ENCODE peak calls at places on chromosomes 11 and 22, in eight cellular contexts. One of them, this sample, is unnamed. For H3K4me1 and H3K9me3, the result is how much of the 10 kb centered on the place peaks cover.

GRCh38 chr22:43742551-43742950 is 69.6 kb downstream of the EFCAB6 start:
- DNase-seq in thoracic aorta: no peak
- DNase-seq in SK-N-SH: no peak
- DNase-seq in colonic mucosa: no peak
- DNase-seq in upper lobe of right lung: no peak
- DNase-seq in CD8-positive, alpha-beta T cell: no peak
- DNase-seq in cardiac muscle cell: no peak
- DNase-seq in HCT116: no peak
- DNase-seq in this sample: no peak

GRCh38 chr22:42993651-42994275 is 21.2 kb downstream of the PACSIN2 start:
- DNase-seq in thoracic aorta: no peak
- DNase-seq in SK-N-SH: no peak
- DNase-seq in colonic mucosa: no peak
- DNase-seq in upper lobe of right lung: no peak
- DNase-seq in CD8-positive, alpha-beta T cell: no peak
- DNase-seq in cardiac muscle cell: peak
- DNase-seq in HCT116: no peak
- DNase-seq in this sample: no peak

GRCh38 chr11:117202386-117203068 is 3.4 kb downstream of the TAGLN start:
- DNase-seq in thoracic aorta: no peak
- DNase-seq in SK-N-SH: no peak
- DNase-seq in colonic mucosa: no peak
- DNase-seq in upper lobe of right lung: no peak
- DNase-seq in CD8-positive, alpha-beta T cell: no peak
- DNase-seq in cardiac muscle cell: peak
- DNase-seq in HCT116: no peak
- DNase-seq in this sample: no peak

GRCh38 chr22:30838111-30838510 is 130.5 kb downstream of the MORC2 start:
- DNase-seq in thoracic aorta: no peak
- DNase-seq in SK-N-SH: no peak
- DNase-seq in colonic mucosa: no peak
- DNase-seq in upper lobe of right lung: no peak
- DNase-seq in CD8-positive, alpha-beta T cell: no peak
- DNase-seq in cardiac muscle cell: peak
- DNase-seq in HCT116: no peak
- DNase-seq in this sample: no peak

GRCh38 chr11:87398913-87399312 is 361.2 kb downstream of the TMEM135 start:
- DNase-seq in thoracic aorta: no peak
- DNase-seq in SK-N-SH: no peak
- DNase-seq in colonic mucosa: peak
- DNase-seq in upper lobe of right lung: no peak
- DNase-seq in CD8-positive, alpha-beta T cell: no peak
- DNase-seq in cardiac muscle cell: peak
- DNase-seq in HCT116: no peak
- DNase-seq in this sample: peak

GRCh38 chr11:31059529-31059928 is 310.0 kb downstream of the DCDC1 start:
- DNase-seq in thoracic aorta: no peak
- DNase-seq in SK-N-SH: no peak
- DNase-seq in colonic mucosa: no peak
- DNase-seq in upper lobe of right lung: no peak
- DNase-seq in CD8-positive, alpha-beta T cell: no peak
- DNase-seq in cardiac muscle cell: no peak
- DNase-seq in HCT116: no peak
- DNase-seq in this sample: no peak

GRCh38 chr11:77101043-77101537 is 1.6 kb upstream of the OMP start:
- DNase-seq in thoracic aorta: no peak
- DNase-seq in SK-N-SH: peak
- DNase-seq in colonic mucosa: no peak
- DNase-seq in upper lobe of right lung: peak
- DNase-seq in CD8-positive, alpha-beta T cell: no peak
- DNase-seq in cardiac muscle cell: peak
- DNase-seq in HCT116: no peak
- DNase-seq in this sample: no peak

GRCh38 chr11:64644348-64645242 is 53.6 kb downstream of the SLC22A12 start:
- DNase-seq in thoracic aorta: no peak
- DNase-seq in SK-N-SH: peak
- DNase-seq in colonic mucosa: no peak
- DNase-seq in upper lobe of right lung: no peak
- DNase-seq in CD8-positive, alpha-beta T cell: no peak
- DNase-seq in cardiac muscle cell: peak
- DNase-seq in HCT116: no peak
- DNase-seq in this sample: no peak

GRCh38 chr11:134609361-134610115 is 197.5 kb upstream of the B3GAT1 start:
- DNase-seq in thoracic aorta: no peak
- DNase-seq in SK-N-SH: no peak
- DNase-seq in colonic mucosa: no peak
- DNase-seq in upper lobe of right lung: no peak
- DNase-seq in CD8-positive, alpha-beta T cell: no peak
- DNase-seq in cardiac muscle cell: no peak
- DNase-seq in HCT116: no peak
- DNase-seq in this sample: no peak

GRCh38 chr22:17239156-17239701 is 20.0 kb upstream of the ADA2 start:
- DNase-seq in thoracic aorta: no peak
- DNase-seq in SK-N-SH: no peak
- DNase-seq in colonic mucosa: no peak
- DNase-seq in upper lobe of right lung: no peak
- DNase-seq in CD8-positive, alpha-beta T cell: no peak
- DNase-seq in cardiac muscle cell: no peak
- DNase-seq in HCT116: no peak
- DNase-seq in this sample: no peak

GRCh38 chr11:116733959-116734517 is 38.7 kb downstream of the BUD13 start:
- DNase-seq in thoracic aorta: no peak
- DNase-seq in SK-N-SH: no peak
- DNase-seq in colonic mucosa: no peak
- DNase-seq in upper lobe of right lung: no peak
- DNase-seq in CD8-positive, alpha-beta T cell: no peak
- DNase-seq in cardiac muscle cell: no peak
- DNase-seq in HCT116: no peak
- DNase-seq in this sample: no peak

GRCh38 chr11:70668204-70669202 is 270.2 kb downstream of the CTTN start:
- DNase-seq in thoracic aorta: no peak
- DNase-seq in SK-N-SH: no peak
- DNase-seq in colonic mucosa: no peak
- DNase-seq in upper lobe of right lung: no peak
- DNase-seq in CD8-positive, alpha-beta T cell: no peak
- DNase-seq in cardiac muscle cell: no peak
- DNase-seq in HCT116: no peak
- DNase-seq in this sample: no peak

GRCh38 chr11:84339796-84340195 is 1053.6 kb upstream of the CCDC90B start:
- DNase-seq in thoracic aorta: no peak
- DNase-seq in SK-N-SH: no peak
- DNase-seq in colonic mucosa: no peak
- DNase-seq in upper lobe of right lung: no peak
- DNase-seq in CD8-positive, alpha-beta T cell: no peak
- DNase-seq in cardiac muscle cell: no peak
- DNase-seq in HCT116: no peak
- DNase-seq in this sample: no peak

GRCh38 chr11:14422052-14422813 is 63.2 kb upstream of the RRAS2 start:
- DNase-seq in thoracic aorta: peak
- DNase-seq in SK-N-SH: peak
- DNase-seq in colonic mucosa: peak
- DNase-seq in upper lobe of right lung: peak
- DNase-seq in CD8-positive, alpha-beta T cell: no peak
- DNase-seq in cardiac muscle cell: peak
- DNase-seq in HCT116: peak
- DNase-seq in this sample: peak

GRCh38 chr11:1532606-1533341 is 39.3 kb downstream of the DUSP8 start:
- DNase-seq in thoracic aorta: no peak
- DNase-seq in SK-N-SH: no peak
- DNase-seq in colonic mucosa: no peak
- DNase-seq in upper lobe of right lung: no peak
- DNase-seq in CD8-positive, alpha-beta T cell: no peak
- DNase-seq in cardiac muscle cell: no peak
- DNase-seq in HCT116: no peak
- DNase-seq in this sample: no peak

GRCh38 chr11:1534682-1535081 is 37.4 kb downstream of the DUSP8 start:
- DNase-seq in thoracic aorta: no peak
- DNase-seq in SK-N-SH: no peak
- DNase-seq in colonic mucosa: no peak
- DNase-seq in upper lobe of right lung: no peak
- DNase-seq in CD8-positive, alpha-beta T cell: no peak
- DNase-seq in cardiac muscle cell: no peak
- DNase-seq in HCT116: no peak
- DNase-seq in this sample: no peak

GRCh38 chr11:1534171-1534570 is 37.9 kb downstream of the DUSP8 start:
- DNase-seq in thoracic aorta: no peak
- DNase-seq in SK-N-SH: no peak
- DNase-seq in colonic mucosa: no peak
- DNase-seq in upper lobe of right lung: no peak
- DNase-seq in CD8-positive, alpha-beta T cell: no peak
- DNase-seq in cardiac muscle cell: no peak
- DNase-seq in HCT116: no peak
- DNase-seq in this sample: no peak

GRCh38 chr11:1531961-1532586 is 40.0 kb downstream of the DUSP8 start:
- DNase-seq in thoracic aorta: peak
- DNase-seq in SK-N-SH: no peak
- DNase-seq in colonic mucosa: no peak
- DNase-seq in upper lobe of right lung: no peak
- DNase-seq in CD8-positive, alpha-beta T cell: no peak
- DNase-seq in cardiac muscle cell: no peak
- DNase-seq in HCT116: no peak
- DNase-seq in this sample: no peak

GRCh38 chr11:1533342-1533725 is 38.7 kb downstream of the DUSP8 start:
- DNase-seq in thoracic aorta: no peak
- DNase-seq in SK-N-SH: no peak
- DNase-seq in colonic mucosa: no peak
- DNase-seq in upper lobe of right lung: no peak
- DNase-seq in CD8-positive, alpha-beta T cell: no peak
- DNase-seq in cardiac muscle cell: no peak
- DNase-seq in HCT116: no peak
- DNase-seq in this sample: no peak
- H3K4me1 ChIP-seq in thoracic aorta: half or more
- H3K4me1 ChIP-seq in SK-N-SH: under half
- H3K4me1 ChIP-seq in colonic mucosa: under half
- H3K4me1 ChIP-seq in upper lobe of right lung: under half
- H3K4me1 ChIP-seq in CD8-positive, alpha-beta T cell: under half
- H3K4me1 ChIP-seq in cardiac muscle cell: under half
- H3K4me1 ChIP-seq in HCT116: under half
- H3K4me1 ChIP-seq in this sample: under half

GRCh38 chr11:58771458-58771855 is 39.7 kb upstream of the GLYAT start:
- DNase-seq in thoracic aorta: no peak
- DNase-seq in SK-N-SH: no peak
- DNase-seq in colonic mucosa: no peak
- DNase-seq in upper lobe of right lung: no peak
- DNase-seq in CD8-positive, alpha-beta T cell: no peak
- DNase-seq in cardiac muscle cell: no peak
- DNase-seq in HCT116: no peak
- DNase-seq in this sample: no peak
- H3K9me3 ChIP-seq in thoracic aorta: under half
- H3K9me3 ChIP-seq in SK-N-SH: under half
- H3K9me3 ChIP-seq in colonic mucosa: under half
- H3K9me3 ChIP-seq in upper lobe of right lung: under half
- H3K9me3 ChIP-seq in CD8-positive, alpha-beta T cell: under half
- H3K9me3 ChIP-seq in cardiac muscle cell: under half
- H3K9me3 ChIP-seq in HCT116: under half
- H3K9me3 ChIP-seq in this sample: under half

DNA sequence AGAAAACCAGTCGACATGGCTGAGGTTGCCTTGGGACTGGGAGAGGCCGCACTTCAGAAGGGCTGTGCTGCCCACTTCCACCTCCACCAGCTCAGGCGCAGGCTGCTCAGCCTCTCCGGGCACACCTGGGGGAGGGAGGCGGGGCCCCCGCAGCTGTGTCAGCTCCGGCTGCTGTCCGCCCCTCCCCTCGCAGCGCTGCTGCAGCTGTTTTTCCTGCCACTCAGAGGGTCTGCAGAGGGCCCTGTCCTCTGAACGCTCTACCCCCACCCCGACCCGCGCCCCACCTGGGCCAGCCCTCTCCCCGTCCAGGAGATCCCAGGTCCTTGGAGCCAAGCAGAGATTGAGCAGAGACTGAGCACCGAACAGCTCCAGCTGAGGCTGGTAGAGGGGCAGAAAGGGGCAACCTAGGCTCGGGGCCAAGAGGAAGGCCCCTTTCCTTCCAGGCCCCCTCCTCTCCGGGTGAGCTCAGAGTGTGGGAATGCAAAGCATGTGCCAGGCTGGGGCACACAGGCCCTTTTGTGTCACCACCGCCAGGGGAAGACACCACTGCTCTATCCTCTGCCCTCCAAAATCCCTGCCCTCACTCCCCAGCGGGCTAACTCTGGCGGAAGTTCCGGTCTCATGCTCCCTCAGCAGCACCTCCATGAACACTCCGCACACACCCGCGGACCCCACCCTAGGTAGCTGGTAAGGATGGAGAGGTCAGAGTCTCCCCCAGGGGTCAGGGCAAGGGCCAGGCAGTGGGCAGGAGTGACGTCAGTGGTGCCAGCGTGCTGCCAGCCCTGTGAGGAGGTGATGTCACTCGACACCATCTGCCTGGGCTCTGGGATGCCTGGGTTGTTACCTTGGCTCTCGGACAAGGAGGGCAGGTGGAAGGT is 1.6 kb downstream of the MCAM start:
- DNase-seq in thoracic aorta: no peak
- DNase-seq in SK-N-SH: peak
- DNase-seq in colonic mucosa: no peak
- DNase-seq in upper lobe of right lung: no peak
- DNase-seq in CD8-positive, alpha-beta T cell: peak
- DNase-seq in cardiac muscle cell: no peak
- DNase-seq in HCT116: no peak
- DNase-seq in this sample: no peak
- TF ChIP-seq CTCF in thoracic aorta: peak
- TF ChIP-seq CTCF in SK-N-SH: peak
- TF ChIP-seq CTCF in colonic mucosa: no peak
- TF ChIP-seq CTCF in upper lobe of right lung: no peak
- TF ChIP-seq CTCF in CD8-positive, alpha-beta T cell: no peak
- TF ChIP-seq CTCF in cardiac muscle cell: no peak
- TF ChIP-seq CTCF in HCT116: no peak
- TF ChIP-seq CTCF in this sample: no peak

GRCh38 chr11:35045219-35045819 is 93.7 kb upstream of the CD44 start:
- DNase-seq in thoracic aorta: no peak
- DNase-seq in SK-N-SH: no peak
- DNase-seq in colonic mucosa: no peak
- DNase-seq in upper lobe of right lung: no peak
- DNase-seq in CD8-positive, alpha-beta T cell: peak
- DNase-seq in cardiac muscle cell: no peak
- DNase-seq in HCT116: no peak
- DNase-seq in this sample: no peak

GRCh38 chr11:35049906-35050531 is 89.0 kb upstream of the CD44 start:
- DNase-seq in thoracic aorta: no peak
- DNase-seq in SK-N-SH: no peak
- DNase-seq in colonic mucosa: no peak
- DNase-seq in upper lobe of right lung: no peak
- DNase-seq in CD8-positive, alpha-beta T cell: no peak
- DNase-seq in cardiac muscle cell: no peak
- DNase-seq in HCT116: no peak
- DNase-seq in this sample: no peak

GRCh38 chr11:35046606-35047005 is 92.4 kb upstream of the CD44 start:
- DNase-seq in thoracic aorta: no peak
- DNase-seq in SK-N-SH: no peak
- DNase-seq in colonic mucosa: no peak
- DNase-seq in upper lobe of right lung: no peak
- DNase-seq in CD8-positive, alpha-beta T cell: no peak
- DNase-seq in cardiac muscle cell: no peak
- DNase-seq in HCT116: no peak
- DNase-seq in this sample: no peak

GRCh38 chr11:35047179-35047578 is 91.8 kb upstream of the CD44 start:
- DNase-seq in thoracic aorta: no peak
- DNase-seq in SK-N-SH: no peak
- DNase-seq in colonic mucosa: no peak
- DNase-seq in upper lobe of right lung: no peak
- DNase-seq in CD8-positive, alpha-beta T cell: peak
- DNase-seq in cardiac muscle cell: no peak
- DNase-seq in HCT116: no peak
- DNase-seq in this sample: no peak

GRCh38 chr11:35050596-35050995 is 88.4 kb upstream of the CD44 start:
- DNase-seq in thoracic aorta: no peak
- DNase-seq in SK-N-SH: no peak
- DNase-seq in colonic mucosa: no peak
- DNase-seq in upper lobe of right lung: no peak
- DNase-seq in CD8-positive, alpha-beta T cell: no peak
- DNase-seq in cardiac muscle cell: no peak
- DNase-seq in HCT116: no peak
- DNase-seq in this sample: no peak
- H3K4me1 ChIP-seq in thoracic aorta: under half
- H3K4me1 ChIP-seq in SK-N-SH: under half
- H3K4me1 ChIP-seq in colonic mucosa: under half
- H3K4me1 ChIP-seq in upper lobe of right lung: under half
- H3K4me1 ChIP-seq in CD8-positive, alpha-beta T cell: under half
- H3K4me1 ChIP-seq in cardiac muscle cell: under half
- H3K4me1 ChIP-seq in HCT116: under half
- H3K4me1 ChIP-seq in this sample: under half